ENCODE peak calls at places on chromosomes 4 and X, in five cellular contexts. D, J, N, R and U are unnamed samples.

GRCh38 chr4:87227704-87228560 is 7.5 kb upstream of the KLHL8 start:
- DNase-seq in D (no peak), J (no peak), N (no peak), R (no peak), U (no peak)

GRCh38 chrX:57596109-57596870 is 4.5 kb downstream of the ZXDB start:
- DNase-seq in D (peak), J (no peak), N (peak), R (no peak), U (no peak)

GRCh38 chr4:150874386-150875226 is 140.5 kb downstream of the LRBA start:
- DNase-seq in D (no peak), J (no peak), N (no peak), R (no peak), U (no peak)

GRCh38 chr4:142883433-142883832 is 37.3 kb upstream of the INPP4B start:
- DNase-seq in D (no peak), J (no peak), N (peak), R (no peak), U (no peak)

GRCh38 chr4:36206012-36206411 is 38.3 kb downstream of the ARAP2 start:
- DNase-seq in D (no peak), J (no peak), N (no peak), R (peak), U (no peak)

GRCh38 chrX:32395878-32396277 is 815.5 kb downstream of the DMD start:
- DNase-seq in D (no peak), J (no peak), N (no peak), R (no peak), U (no peak)

GRCh38 chr4:111748157-111748556 is 397.1 kb upstream of the FAM241A start:
- DNase-seq in D (no peak), J (no peak), N (no peak), R (peak), U (no peak)

GRCh38 chr4:113636877-113637276 is 124.7 kb downstream of the CAMK2D start:
- DNase-seq in D (no peak), J (no peak), N (peak), R (no peak), U (no peak)

GRCh38 chr4:94649381-94650128 is 108.2 kb upstream of the BMPR1B start:
- DNase-seq in D (no peak), J (no peak), N (no peak), R (no peak), U (no peak)

GRCh38 chrX:6226053-6226645 is 2.5 kb downstream of the NLGN4X start:
- DNase-seq in D (peak), J (no peak), N (peak), R (peak), U (peak)

GRCh38 chr4:132063829-132064228 is 1085.3 kb upstream of the PCDH10 start:
- DNase-seq in D (no peak), J (no peak), N (peak), R (no peak), U (no peak)

GRCh38 chrX:21725498-21725897 is 32.4 kb downstream of the SMPX start:
- DNase-seq in D (peak), J (no peak), N (peak), R (no peak), U (no peak)

GRCh38 chr4:123832173-123833026 is 435.8 kb downstream of the SPRY1 start:
- DNase-seq in D (peak), J (no peak), N (peak), R (no peak), U (no peak)

GRCh38 chrX:42385730-42386129 is 392.2 kb downstream of the PPP1R2C start:
- DNase-seq in D (no peak), J (no peak), N (no peak), R (no peak), U (no peak)

GRCh38 chr4:88008133-88008621 is 742 bp downstream of the PKD2 start:
- DNase-seq in D (peak), J (no peak), N (peak), R (peak), U (peak)

GRCh38 chrX:13837290-13837745 is 20.4 kb upstream of the GPM6B start:
- DNase-seq in D (no peak), J (no peak), N (peak), R (no peak), U (peak)

GRCh38 chrX:82757614-82758013 is 750.5 kb upstream of the POU3F4 start:
- DNase-seq in D (no peak), J (no peak), N (no peak), R (no peak), U (no peak)

DNA sequence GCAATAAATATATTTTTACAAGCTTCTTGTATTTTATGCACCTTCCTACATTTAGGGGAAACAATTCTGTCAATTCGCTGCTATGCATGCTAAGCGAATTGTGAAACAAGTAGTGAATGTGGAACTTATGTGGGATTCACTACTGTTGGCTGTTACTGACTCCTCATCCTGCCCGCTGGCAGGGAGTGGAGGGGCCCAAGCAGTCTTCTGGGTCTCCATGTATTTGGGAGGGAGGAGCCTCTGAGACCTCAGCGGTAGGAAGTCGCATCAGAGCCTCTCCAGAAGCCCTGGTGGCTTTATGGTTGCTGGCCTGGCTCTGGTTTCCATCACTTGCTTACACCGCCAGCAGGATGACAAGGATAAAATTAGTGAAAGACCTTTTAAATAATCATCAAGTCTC is 3.7 kb upstream of the SETD7 start:
- DNase-seq in D (no peak), J (no peak), N (peak), R (peak), U (no peak)
- H3K9ac ChIP-seq in D (no peak), J (no peak), N (no peak), R (no peak), U (no peak)

GRCh38 chr4:61245321-61245720 is 45.2 kb downstream of the ADGRL3 start:
- DNase-seq in D (no peak), J (no peak), N (no peak), R (no peak), U (no peak)
- H2BK12ac ChIP-seq in D (no peak), J (no peak), N (no peak), R (no peak), U (no peak)

DNA sequence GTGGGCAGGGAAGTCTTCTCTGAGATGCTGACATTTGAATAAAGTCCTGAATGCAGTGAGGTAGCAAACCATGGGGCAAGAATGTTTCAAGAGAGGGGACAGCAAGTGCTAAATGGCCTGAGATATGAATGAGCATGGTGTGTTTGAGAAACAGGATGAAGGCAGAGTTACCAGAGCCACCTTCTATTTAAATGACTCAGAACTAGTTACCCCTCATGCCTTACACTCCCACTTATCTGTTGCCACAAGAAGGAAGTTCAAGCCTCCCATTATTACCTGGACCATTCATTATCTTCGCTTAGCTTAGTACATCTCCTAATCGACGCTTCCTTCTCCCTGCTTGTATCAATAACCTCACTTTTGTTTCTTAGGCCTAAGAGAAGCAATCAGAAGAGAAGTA is 67.7 kb upstream of the STARD8 start:
- DNase-seq in D (no peak), J (no peak), N (no peak), R (no peak), U (no peak)
- H3K9ac ChIP-seq in D (no peak), J (no peak), N (no peak), R (no peak), U (no peak)

DNA sequence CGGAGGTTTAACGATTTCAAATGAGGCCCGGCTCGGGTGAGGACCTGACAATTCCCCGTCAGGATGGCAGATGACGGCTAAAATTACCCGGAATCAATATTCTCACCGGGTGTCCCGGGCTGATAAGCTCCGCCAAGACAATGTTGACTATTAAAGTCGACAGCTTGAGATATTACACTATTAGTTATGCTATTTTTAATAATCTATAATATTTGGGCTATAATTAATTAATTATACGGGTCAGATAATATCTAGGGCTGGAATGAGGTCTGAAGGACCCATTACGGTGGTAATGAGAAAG is 9.4 kb upstream of the NKX1-1 start:
- DNase-seq in D (no peak), J (no peak), N (no peak), R (no peak), U (no peak)
- H2BK12ac ChIP-seq in D (no peak), J (no peak), N (no peak), R (no peak), U (no peak)

GRCh38 chrX:94545722-94546121 is 871.7 kb downstream of the FAM133A start:
- DNase-seq in D (peak), J (no peak), N (no peak), R (no peak), U (no peak)
- H3K9ac ChIP-seq in D (no peak), J (no peak), N (no peak), R (no peak), U (no peak)

GRCh38 chr4:14827111-14827510 is 175.2 kb upstream of the CPEB2 start:
- DNase-seq in D (no peak), J (no peak), N (no peak), R (no peak), U (no peak)
- H2BK12ac ChIP-seq in D (no peak), J (no peak), N (no peak), R (no peak), U (no peak)